ENCODE peak calls at places on chromosomes 6 and 20, in four cellular contexts. R is DND-41; L is SJCRH30; F is CD8-positive, alpha-beta T cell. A is an unnamed sample. For H3K4me1, the result is how much of the 10 kb centered on the place peaks cover.

GRCh38 chr6:25279748-25280616 is 808 bp downstream of the CARMIL1 start:
- DNase-seq in F (no peak), L (no peak), R (no peak), A (no peak)

GRCh38 chr20:15618912-15619311 is 954.3 kb downstream of the KIF16B start:
- DNase-seq in R (no peak), F (no peak), L (no peak), A (no peak)

GRCh38 chr6:169940554-169941290 is 189.3 kb downstream of the ERMARD start:
- DNase-seq in F (no peak), L (peak), R (no peak), A (no peak)

GRCh38 chr6:85983032-85983659 is 340.5 kb upstream of the SYNCRIP start:
- DNase-seq in F (no peak), L (no peak), R (no peak), A (no peak)

GRCh38 chr6:124963416-124964083 is 1.3 kb downstream of the RNF217 start:
- DNase-seq in R (no peak), F (no peak), L (no peak), A (no peak)

GRCh38 chr6:151229401-151230276 is 10.1 kb upstream of the AKAP12 start:
- DNase-seq in F (no peak), R (peak), L (no peak), A (no peak)

GRCh38 chr20:11118802-11119380 is 445.1 kb upstream of the JAG1 start:
- DNase-seq in R (no peak), L (no peak), F (no peak), A (no peak)

GRCh38 chr6:32244270-32244669 is 20.4 kb upstream of the NOTCH4 start:
- DNase-seq in L (no peak), R (no peak), F (no peak), A (no peak)

GRCh38 chr6:43873806-43874714 is 104.0 kb downstream of the VEGFA start:
- DNase-seq in L (no peak), F (no peak), R (no peak), A (no peak)

GRCh38 chr6:50353603-50354002 is 303.9 kb upstream of the DEFB112 start:
- DNase-seq in R (no peak), L (no peak), F (no peak), A (no peak)

GRCh38 chr6:64012351-64013060 is 376.9 kb downstream of the PHF3 start:
- DNase-seq in R (no peak), L (no peak), F (no peak), A (no peak)

GRCh38 chr6:102215425-102215824 is 821.9 kb downstream of the GRIK2 start:
- DNase-seq in F (no peak), L (no peak), R (no peak), A (no peak)

GRCh38 chr6:80477591-80478370 is 371.3 kb downstream of the BCKDHB start:
- DNase-seq in R (no peak), F (no peak), L (no peak), A (no peak)

GRCh38 chr20:14384411-14384810 is 47.0 kb upstream of the FLRT3 start:
- DNase-seq in R (no peak), L (peak), F (no peak), A (no peak)

GRCh38 chr6:116461563-116462507 is 660 bp downstream of the CALHM6 start:
- DNase-seq in R (peak), F (peak), L (no peak), A (peak)

GRCh38 chr6:5213851-5214507 is 46.8 kb downstream of the LYRM4 start:
- DNase-seq in F (no peak), R (no peak), L (no peak), A (no peak)

GRCh38 chr20:32621071-32621913 is 36.2 kb upstream of the NOL4L start:
- DNase-seq in L (no peak), R (no peak), F (no peak), A (no peak)

GRCh38 chr6:41954668-41955067 is 13.1 kb upstream of the CCND3 start:
- DNase-seq in R (no peak), L (no peak), F (no peak), A (no peak)

GRCh38 chr6:100230976-100231316 is 233.8 kb downstream of the SIM1 start:
- DNase-seq in R (no peak), F (no peak), L (no peak), A (no peak)

GRCh38 chr6:118725944-118726343 is 74.6 kb upstream of the CEP85L start:
- DNase-seq in R (peak), F (peak), L (no peak), A (no peak)

GRCh38 chr20:25099580-25099979 is 17.6 kb upstream of the VSX1 start:
- DNase-seq in F (no peak), L (no peak), R (no peak), A (no peak)

GRCh38 chr20:19981091-19981490 is 36.1 kb upstream of the NAA20 start:
- DNase-seq in F (no peak), R (no peak), L (peak), A (peak)

GRCh38 chr20:8223096-8223870 is 91.2 kb downstream of the PLCB1 start:
- DNase-seq in L (no peak), F (no peak), R (no peak), A (no peak)

GRCh38 chr6:39927159-39927558 is 7.1 kb downstream of the MOCS1 start:
- DNase-seq in R (no peak), F (no peak), L (no peak), A (peak)

GRCh38 chr20:60467078-60467477 is 508.9 kb downstream of the CDH26 start:
- DNase-seq in F (no peak), L (no peak), R (no peak), A (no peak)

GRCh38 chr20:37833172-37833915 is 69.6 kb upstream of the VSTM2L start:
- DNase-seq in F (no peak), L (no peak), R (no peak), A (no peak)
- H3K4me1 ChIP-seq in F (under half), L (under half), R (under half), A (under half)

DNA sequence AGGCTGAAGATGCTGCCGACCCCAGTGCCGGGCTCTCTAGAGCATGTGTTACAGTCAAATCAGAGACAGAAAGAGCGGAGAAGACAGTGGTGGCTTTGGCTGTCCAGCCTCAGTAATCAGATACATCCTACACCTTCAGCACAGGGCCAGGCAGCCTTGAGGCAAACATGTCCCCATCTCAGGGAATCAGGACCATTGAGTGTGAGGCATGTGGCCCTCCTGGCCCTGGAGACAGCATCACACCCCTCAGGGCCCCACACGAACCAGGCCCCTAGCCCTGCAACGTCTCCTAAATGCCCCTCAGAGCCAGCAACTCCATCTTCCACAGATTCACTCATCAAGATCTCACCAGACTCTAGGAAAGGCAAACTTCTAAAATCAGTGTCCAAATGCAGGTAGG is 24.5 kb downstream of the PXDC1 start:
- DNase-seq in L (no peak), R (no peak), F (no peak), A (no peak)
- H3K4me1 ChIP-seq in L (under half), R (under half), F (under half), A (under half)

DNA sequence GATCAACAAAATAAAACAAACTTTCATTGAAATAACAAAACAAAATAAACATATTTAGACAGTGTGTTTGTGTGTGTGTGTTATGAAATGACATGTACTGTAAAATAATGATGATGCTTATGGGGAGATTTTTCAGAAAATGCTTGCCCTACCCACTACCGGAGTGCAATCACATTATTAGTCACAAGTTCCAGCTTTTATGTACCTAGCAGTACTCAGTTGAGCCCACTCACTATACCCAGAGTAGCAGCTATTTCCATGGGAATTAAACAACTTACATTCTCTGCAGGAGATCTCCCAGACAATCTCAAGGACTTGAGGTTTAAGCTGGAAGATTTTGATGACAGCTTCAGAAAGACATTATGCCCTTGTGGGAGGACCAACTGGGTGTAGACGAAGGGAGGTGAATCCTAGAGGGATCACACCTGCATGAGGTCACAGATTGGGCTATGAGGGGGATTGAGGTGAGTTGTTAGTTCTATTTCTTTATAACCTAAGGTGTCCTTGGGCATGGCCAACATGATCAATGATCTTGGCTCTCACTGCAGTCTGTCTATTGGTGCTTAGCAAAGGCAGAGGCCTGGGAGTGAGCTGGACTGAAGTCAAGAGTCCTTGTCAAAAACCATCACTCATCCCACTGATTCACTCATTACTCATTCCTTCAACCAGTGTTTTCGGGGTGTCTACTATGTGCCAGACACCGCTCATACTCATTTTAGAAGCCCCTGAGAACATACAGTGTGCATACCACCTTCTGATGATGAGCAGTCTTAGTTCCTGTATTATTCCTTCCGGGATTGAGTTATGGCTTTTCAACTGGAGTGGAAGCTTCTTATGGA is 6.7 kb upstream of the CLIC5 start:
- DNase-seq in F (no peak), L (no peak), R (no peak), A (no peak)
- H3K4me1 ChIP-seq in F (under half), L (under half), R (under half), A (under half)

GRCh38 chr20:53623454-53624206 is 30.0 kb upstream of the ZNF217 start:
- DNase-seq in R (peak), L (peak), F (peak), A (peak)
- H3K4me1 ChIP-seq in R (half or more), L (under half), F (under half), A (under half)

DNA sequence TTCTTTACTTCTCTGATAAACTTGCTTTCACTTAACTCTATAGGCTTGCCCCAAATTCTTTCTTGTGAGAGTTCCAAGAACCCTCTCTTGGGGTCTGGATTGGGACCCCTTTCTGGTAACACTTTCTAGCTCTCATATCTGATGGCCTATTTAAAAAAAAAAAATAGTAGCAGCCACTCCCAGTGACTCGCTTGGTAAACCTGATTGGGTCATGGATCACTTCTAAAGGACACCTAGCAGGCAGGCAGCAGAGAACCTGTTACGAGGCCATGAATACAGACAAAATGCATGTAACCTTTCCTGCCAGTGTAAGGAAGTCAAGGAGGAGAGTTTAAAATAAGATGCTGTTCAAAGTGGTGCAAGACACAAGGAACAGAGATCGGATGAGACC is 9.1 kb upstream of the SERPINB6 start:
- DNase-seq in R (no peak), F (no peak), L (no peak), A (no peak)
- H3K4me1 ChIP-seq in R (under half), F (under half), L (under half), A (under half)

GRCh38 chr6:7234547-7234946 is 78.5 kb downstream of the SSR1 start:
- DNase-seq in R (no peak), F (no peak), L (no peak), A (no peak)
- H3K4me1 ChIP-seq in R (under half), F (under half), L (under half), A (under half)